ENCODE peak calls at places on chromosomes 4 and X, in six cellular contexts. M is dorsolateral prefrontal cortex, T is heart right ventricle, N is astrocyte, I is Caco-2, V is upper lobe of right lung. L is an unnamed sample.
A peak's percentile ranks its signal among the peaks of the same experiment; 100 is the strongest.

GRCh38 chr4:83917572-83917971 is 381.7 kb downstream of the GPAT3 start:
- DNase-seq in M (no peak), V (no peak), I (no peak), N (no peak), T (no peak), L (no peak)

GRCh38 chrX:64206556-64207162 is 1.2 kb upstream of the AMER1 start:
- DNase-seq in V (peak; percentile 63), I (no peak), N (no peak), T (peak; percentile 19), M (no peak), L (no peak)

GRCh38 chr4:25993564-25994185 is 79.7 kb downstream of the SMIM20 start:
- DNase-seq in T (peak; percentile 32), I (no peak), M (no peak), V (no peak), N (peak; percentile 35), L (no peak)

GRCh38 chr4:184409911-184410692 is 64.2 kb downstream of the IRF2 start:
- DNase-seq in T (no peak), M (no peak), V (no peak), N (no peak), I (no peak), L (no peak)

GRCh38 chr4:3766207-3766790 is at the start of gene ADRA2C:
- DNase-seq in N (no peak), I (no peak), M (no peak), V (no peak), T (peak; percentile 25), L (no peak)

GRCh38 chr4:169971456-169972015 is 54.7 kb downstream of the MFAP3L start:
- DNase-seq in M (no peak), I (no peak), N (peak; percentile 75), V (no peak), T (no peak), L (no peak)

GRCh38 chr4:25930722-25931354 is 16.8 kb downstream of the SMIM20 start:
- DNase-seq in M (no peak), T (no peak), N (no peak), I (no peak), V (no peak), L (no peak)

GRCh38 chr4:152363086-152363485 is 172.8 kb downstream of the FBXW7 start:
- DNase-seq in V (no peak), I (no peak), M (no peak), T (no peak), N (peak; percentile 23), L (no peak)

GRCh38 chrX:71282514-71283408 is 674 bp upstream of the NONO start:
- DNase-seq in M (no peak), N (peak; percentile 58), T (no peak), I (no peak), V (no peak), L (no peak)

GRCh38 chr4:112933790-112934189 is 115.7 kb upstream of the ANK2 start:
- DNase-seq in N (no peak), I (no peak), V (no peak), T (no peak), M (no peak), L (no peak)

GRCh38 chr4:53307819-53308773 is 57.8 kb downstream of the SCFD2 start:
- DNase-seq in M (no peak), V (no peak), N (no peak), I (no peak), T (no peak), L (no peak)

GRCh38 chrX:122890729-122891128 is 293.3 kb upstream of the GRIA3 start:
- DNase-seq in T (no peak), M (no peak), I (no peak), V (no peak), N (no peak), L (no peak)

GRCh38 chrX:151680805-151681204 is 14.5 kb upstream of the PRRG3 start:
- DNase-seq in V (no peak), I (peak; percentile 49), M (no peak), N (no peak), T (no peak), L (no peak)

GRCh38 chr4:80990851-80991250 is 39.7 kb upstream of the BMP3 start:
- DNase-seq in M (no peak), I (no peak), V (no peak), N (no peak), T (no peak), L (no peak)

GRCh38 chr4:40325406-40326019 is 9.6 kb upstream of the CHRNA9 start:
- DNase-seq in N (peak; percentile 53), M (peak; percentile 22), V (no peak), T (no peak), I (peak; percentile 59), L (no peak)

GRCh38 chr4:184028571-184028996 is 123.5 kb downstream of the STOX2 start:
- DNase-seq in T (no peak), N (no peak), M (no peak), I (no peak), V (peak; percentile 67), L (no peak)

GRCh38 chrX:154469880-154470279 is 9.2 kb downstream of the LAGE3 start:
- DNase-seq in I (no peak), N (no peak), T (no peak), M (no peak), V (no peak), L (no peak)

GRCh38 chrX:41946973-41947612 is 23.7 kb upstream of the CASK start:
- DNase-seq in M (no peak), N (peak; percentile 4), I (no peak), V (no peak), T (no peak), L (no peak)

GRCh38 chrX:96843566-96843965 is 40.1 kb upstream of the RPA4 start:
- DNase-seq in V (no peak), I (no peak), M (no peak), N (no peak), T (no peak), L (no peak)

GRCh38 chrX:119981286-119982070 is 37.9 kb upstream of the NKAP start:
- DNase-seq in I (peak; percentile 34), T (no peak), V (no peak), M (no peak), N (no peak), L (no peak)

GRCh38 chr4:38163216-38164006 is 203.2 kb downstream of the PTTG2 start:
- DNase-seq in T (no peak), M (no peak), V (no peak), N (peak; percentile 83), I (no peak), L (no peak)

GRCh38 chr4:42654606-42655005 is 2.3 kb downstream of the ATP8A1 start:
- DNase-seq in V (no peak), M (no peak), I (peak; percentile 38), N (peak; percentile 76), T (no peak), L (no peak)

GRCh38 chr4:188328966-188329365 is 189.7 kb downstream of the TRIML1 start:
- DNase-seq in T (no peak), V (no peak), M (no peak), N (no peak), I (peak; percentile 62), L (no peak)

GRCh38 chr4:59388359-59388758 is 1811.8 kb upstream of the ADGRL3 start:
- DNase-seq in T (no peak), V (no peak), M (no peak), I (no peak), N (no peak), L (no peak)

GRCh38 chrX:46318551-46318950 is 226.7 kb downstream of the ZNF674 start:
- DNase-seq in T (no peak), N (no peak), V (no peak), M (no peak), I (no peak), L (no peak)

GRCh38 chr4:174136013-174136412 is 147.5 kb downstream of the FBXO8 start:
- DNase-seq in I (no peak), V (no peak), T (no peak), M (no peak), N (no peak), L (no peak)

GRCh38 chr4:42824278-42824977 is 68.1 kb upstream of the GRXCR1 start:
- DNase-seq in V (no peak), N (no peak), M (no peak), T (no peak), I (no peak), L (no peak)

GRCh38 chr4:116664198-116664597 is 421.2 kb downstream of the TRAM1L1 start:
- DNase-seq in N (no peak), V (no peak), I (no peak), T (no peak), M (no peak), L (no peak)

DNA sequence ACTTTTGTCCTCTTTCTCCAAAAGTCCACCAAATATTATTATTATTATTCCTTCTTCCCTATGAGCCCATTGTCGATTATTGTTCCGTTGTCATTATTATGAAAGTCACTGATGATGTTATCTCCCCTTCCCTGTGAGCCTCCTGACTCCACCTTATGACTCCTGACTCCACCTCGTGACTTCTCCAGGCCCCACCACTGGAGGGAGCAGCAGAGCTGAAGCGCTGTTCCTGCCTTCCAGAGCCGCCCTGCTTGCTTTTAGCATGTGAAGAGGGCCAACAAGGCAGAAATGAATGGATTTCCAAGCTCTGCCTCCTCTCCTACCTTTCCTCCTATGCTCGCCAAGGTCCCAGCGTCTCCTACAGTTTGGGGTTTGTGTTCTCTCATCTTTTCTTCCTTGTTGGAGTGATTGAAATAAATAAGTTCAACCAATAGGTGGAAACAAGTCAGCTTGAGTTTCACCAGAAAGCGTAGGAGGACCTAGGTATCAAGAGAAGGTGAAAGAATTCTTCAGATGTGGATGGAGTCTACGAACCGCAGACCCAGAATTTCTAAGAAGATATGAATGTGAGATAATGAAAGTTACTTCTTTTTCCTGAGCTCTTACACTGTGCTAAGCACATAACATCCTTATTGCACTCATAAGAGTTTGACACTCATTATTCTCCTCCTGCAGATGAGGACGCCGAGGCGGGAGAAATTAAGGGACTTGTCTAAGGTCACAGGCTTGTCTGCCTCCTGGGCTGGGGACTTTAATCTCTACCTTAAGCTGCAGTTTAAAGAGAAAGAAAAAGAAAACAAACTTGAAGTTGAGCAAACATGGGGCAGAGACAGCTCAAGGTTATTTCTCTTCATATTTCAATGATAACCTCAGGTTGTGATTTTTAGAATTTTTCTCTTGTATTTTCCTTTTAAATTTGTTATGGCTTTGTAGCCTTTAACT is 26.1 kb downstream of the IGSF1 start:
- DNase-seq in I (peak; percentile 43), N (no peak), V (no peak), M (no peak), T (peak; percentile 7), L (no peak)
- TF ChIP-seq CTCF in I (peak; percentile 55), N (no peak), V (peak; percentile 12), M (no peak), T (peak; percentile 14), L (peak; percentile 52)

GRCh38 chr4:141711211-141711610 is 74.8 kb downstream of the IL15 start:
- DNase-seq in T (no peak), V (no peak), I (no peak), M (no peak), N (peak; percentile 6), L (no peak)
- TF ChIP-seq CTCF in T (peak; percentile 70), V (peak; percentile 53), I (peak; percentile 56), M (peak; percentile 30), N (peak; percentile 66), L (peak; percentile 87)

GRCh38 chrX:135737361-135738071 is 24.1 kb downstream of the CT45A1 start:
- DNase-seq in I (no peak), M (no peak), N (no peak), T (no peak), V (no peak), L (no peak)
- TF ChIP-seq CTCF in I (no peak), M (no peak), N (no peak), T (no peak), V (no peak), L (peak; percentile 64)

GRCh38 chrX:108245462-108245861 is 153.9 kb downstream of the ATG4A start:
- DNase-seq in N (no peak), V (no peak), I (no peak), T (no peak), M (no peak), L (no peak)
- TF ChIP-seq CTCF in N (no peak), V (no peak), I (no peak), T (no peak), M (no peak), L (peak; percentile 20)